ENCODE peak calls at places on chromosomes 7 and 10, in ten cellular contexts. H is heart left ventricle, Y is mesendoderm, E is Right ventricle myocardium superior, Q is neural crest cell, V is hypothalamus, K is NCI-H146, Z is progenitor cell of endocrine pancreas, W is nephron progenitor cell, A is chondrocyte. D is an unnamed sample.
A peak's percentile ranks its signal among the peaks of the same experiment; 100 is the strongest.

GRCh38 chr10:98956576-98957260 is 278.9 kb downstream of the HPSE2 start:
- DNase-seq in H (no peak), Y (no peak), E (no peak), Q (no peak), V (no peak), K (no peak), Z (no peak), W (no peak), A (no peak), D (no peak)

GRCh38 chr7:127674361-127674760 is 22.4 kb downstream of the SND1 start:
- DNase-seq in H (no peak), Y (no peak), E (no peak), Q (no peak), V (no peak), K (no peak), Z (no peak), W (no peak), A (no peak), D (no peak)

GRCh38 chr10:103861501-103861900 is 6.1 kb upstream of the SH3PXD2A start:
- DNase-seq in H (no peak), Y (no peak), E (no peak), Q (no peak), V (no peak), K (no peak), Z (no peak), W (no peak), A (no peak), D (no peak)

GRCh38 chr10:33180390-33180789 is 154.1 kb downstream of the NRP1 start:
- DNase-seq in H (no peak), Y (no peak), E (no peak), Q (no peak), V (no peak), K (no peak), Z (no peak), W (no peak), A (no peak), D (no peak)

GRCh38 chr7:22943997-22944396 is 69.9 kb downstream of the HYCC1 start:
- DNase-seq in H (no peak), Y (peak; percentile 45), E (no peak), Q (no peak), V (no peak), K (no peak), Z (no peak), W (no peak), A (no peak), D (no peak)

GRCh38 chr7:106284516-106285050 is at the start of gene NAMPT:
- DNase-seq in H (peak; percentile 59), Y (no peak), E (no peak), Q (peak; percentile 39), V (peak; percentile 26), K (peak; percentile 82), Z (peak; percentile 58), W (peak; percentile 79), A (no peak), D (peak; percentile 24)

GRCh38 chr7:93006480-93007095 is 111.2 kb downstream of the SAMD9 start:
- DNase-seq in H (no peak), Y (peak; percentile 83), E (no peak), Q (no peak), V (no peak), K (no peak), Z (no peak), W (no peak), A (no peak), D (no peak)

GRCh38 chr7:48563334-48563733 is 361.0 kb upstream of the CDC14C start:
- DNase-seq in H (no peak), Y (peak; percentile 0), E (no peak), Q (no peak), V (no peak), K (no peak), Z (no peak), W (no peak), A (no peak), D (no peak)

GRCh38 chr7:130831322-130831721 is 97.3 kb upstream of the KLF14 start:
- DNase-seq in H (no peak), Y (no peak), E (no peak), Q (no peak), V (no peak), K (no peak), Z (no peak), W (no peak), A (no peak), D (no peak)

GRCh38 chr10:132868995-132869394 is 73.4 kb downstream of the CFAP46 start:
- DNase-seq in H (peak; percentile 21), Y (no peak), E (peak; percentile 17), Q (no peak), V (no peak), K (no peak), Z (peak; percentile 4), W (no peak), A (peak; percentile 86), D (no peak)

GRCh38 chr10:6563075-6563474 is 17.0 kb downstream of the PRKCQ start:
- DNase-seq in H (no peak), Y (peak; percentile 36), E (no peak), Q (no peak), V (no peak), K (no peak), Z (no peak), W (no peak), A (no peak), D (no peak)

GRCh38 chr7:107047902-107048782 is 3.6 kb downstream of the PRKAR2B start:
- DNase-seq in H (no peak), Y (peak; percentile 56), E (no peak), Q (no peak), V (no peak), K (no peak), Z (no peak), W (no peak), A (no peak), D (no peak)

GRCh38 chr7:5420841-5421625 is 2.6 kb downstream of the TNRC18 start:
- DNase-seq in H (peak; percentile 36), Y (no peak), E (peak; percentile 59), Q (peak; percentile 18), V (no peak), K (no peak), Z (peak; percentile 15), W (peak; percentile 37), A (no peak), D (no peak)

GRCh38 chr7:5638994-5639393 is 142.5 kb downstream of the RNF216 start:
- DNase-seq in H (no peak), Y (peak; percentile 99), E (no peak), Q (no peak), V (no peak), K (no peak), Z (no peak), W (no peak), A (no peak), D (no peak)

GRCh38 chr10:60466267-60467201 is 76.9 kb upstream of the ANK3 start:
- DNase-seq in H (no peak), Y (no peak), E (no peak), Q (no peak), V (no peak), K (no peak), Z (no peak), W (no peak), A (no peak), D (no peak)

GRCh38 chr7:917255-918117 is 37.0 kb downstream of the ADAP1 start:
- DNase-seq in H (peak; percentile 15), Y (no peak), E (peak; percentile 31), Q (no peak), V (no peak), K (no peak), Z (no peak), W (no peak), A (peak; percentile 51), D (no peak)

GRCh38 chr10:88408111-88408510 is 175.0 kb downstream of the RNLS start:
- DNase-seq in H (no peak), Y (no peak), E (no peak), Q (no peak), V (no peak), K (no peak), Z (no peak), W (no peak), A (no peak), D (no peak)

GRCh38 chr10:97574374-97575100 is 2.0 kb downstream of the ANKRD2 start:
- DNase-seq in H (peak; percentile 88), Y (peak; percentile 95), E (peak; percentile 72), Q (no peak), V (peak; percentile 31), K (peak; percentile 34), Z (no peak), W (no peak), A (peak; percentile 77), D (no peak)

GRCh38 chr10:103145860-103146466 is 47.1 kb downstream of the NT5C2 start:
- DNase-seq in H (peak; percentile 90), Y (no peak), E (peak; percentile 50), Q (no peak), V (no peak), K (no peak), Z (no peak), W (no peak), A (no peak), D (no peak)

GRCh38 chr10:107834706-107835105 is 670.2 kb upstream of the SORCS1 start:
- DNase-seq in H (no peak), Y (no peak), E (no peak), Q (no peak), V (no peak), K (no peak), Z (no peak), W (no peak), A (no peak), D (no peak)

GRCh38 chr7:40283391-40283790 is 148.6 kb downstream of the SUGCT start:
- DNase-seq in H (no peak), Y (no peak), E (no peak), Q (no peak), V (no peak), K (no peak), Z (no peak), W (no peak), A (no peak), D (no peak)

GRCh38 chr7:143375298-143376034 is 5.7 kb upstream of the ZYX start:
- DNase-seq in H (no peak), Y (no peak), E (no peak), Q (no peak), V (no peak), K (no peak), Z (no peak), W (no peak), A (peak; percentile 51), D (no peak)

GRCh38 chr7:76265299-76265698 is 37.2 kb upstream of the HSPB1 start:
- DNase-seq in H (no peak), Y (no peak), E (no peak), Q (no peak), V (no peak), K (no peak), Z (no peak), W (no peak), A (no peak), D (no peak)

GRCh38 chr10:121994429-121994881 is 5.5 kb downstream of the TACC2 start:
- DNase-seq in H (peak; percentile 75), Y (peak; percentile 42), E (peak; percentile 72), Q (no peak), V (no peak), K (no peak), Z (no peak), W (peak; percentile 23), A (no peak), D (no peak)

GRCh38 chr10:86650151-86650550 is 4.2 kb upstream of the OPN4 start:
- DNase-seq in H (no peak), Y (no peak), E (no peak), Q (no peak), V (no peak), K (no peak), Z (no peak), W (no peak), A (no peak), D (no peak)

GRCh38 chr7:120554960-120555571 is 282.1 kb downstream of the KCND2 start:
- DNase-seq in H (no peak), Y (peak; percentile 71), E (no peak), Q (peak; percentile 35), V (peak; percentile 27), K (peak; percentile 39), Z (peak; percentile 19), W (peak; percentile 51), A (no peak), D (peak; percentile 0)

GRCh38 chr10:79079490-79080355 is 11.0 kb downstream of the ZMIZ1 start:
- DNase-seq in H (peak; percentile 87), Y (peak; percentile 57), E (peak; percentile 72), Q (no peak), V (no peak), K (no peak), Z (no peak), W (no peak), A (no peak), D (no peak)

GRCh38 chr10:119608316-119609155 is 11.8 kb upstream of the TIAL1 start:
- DNase-seq in H (peak; percentile 46), Y (peak; percentile 54), E (peak; percentile 61), Q (peak; percentile 18), V (peak; percentile 67), K (peak; percentile 63), Z (no peak), W (peak; percentile 44), A (no peak), D (no peak)

D was measured in stimulated activated naive B cell treated with anti-CD40 and anti-IgM and Interleukin-4, amounts not matched to agents 10 μg/mL and 1 μg/mL and 100 μg/mL, for 72 hours.